ENCODE peak calls at places on chromosomes 16 and 17, in five cellular contexts. One of them, this sample, is unnamed.

GRCh38 chr17:78997231-78997741 is 12.3 kb downstream of the CANT1 start:
- DNase-seq in A549: no peak
- DNase-seq in K562: no peak
- DNase-seq in GM12878: no peak
- DNase-seq in HepG2: no peak
- DNase-seq in this sample: no peak

GRCh38 chr16:24053325-24053946 is 202.7 kb upstream of the CACNG3 start:
- DNase-seq in HepG2: no peak
- DNase-seq in K562: no peak
- DNase-seq in A549: no peak
- DNase-seq in GM12878: no peak
- DNase-seq in this sample: no peak

GRCh38 chr16:70746708-70747424 is 54.1 kb downstream of the VAC14 start:
- DNase-seq in A549: peak
- DNase-seq in GM12878: no peak
- DNase-seq in HepG2: peak
- DNase-seq in K562: peak
- DNase-seq in this sample: no peak

GRCh38 chr16:80027007-80027965 is 426.7 kb upstream of the MAF start:
- DNase-seq in HepG2: peak
- DNase-seq in GM12878: peak
- DNase-seq in A549: peak
- DNase-seq in K562: peak
- DNase-seq in this sample: peak

GRCh38 chr17:59963738-59964454 is 644 bp downstream of the RNFT1 start:
- DNase-seq in A549: no peak
- DNase-seq in HepG2: peak
- DNase-seq in K562: peak
- DNase-seq in GM12878: no peak
- DNase-seq in this sample: peak

GRCh38 chr16:88527186-88527936 is 42.8 kb upstream of the ZC3H18 start:
- DNase-seq in HepG2: peak
- DNase-seq in K562: peak
- DNase-seq in A549: peak
- DNase-seq in GM12878: no peak
- DNase-seq in this sample: peak

GRCh38 chr16:16012144-16012543 is 62.7 kb downstream of the ABCC1 start:
- DNase-seq in HepG2: no peak
- DNase-seq in K562: no peak
- DNase-seq in GM12878: no peak
- DNase-seq in A549: no peak
- DNase-seq in this sample: no peak

GRCh38 chr16:4392382-4393242 is 21.0 kb downstream of the VASN start:
- DNase-seq in K562: no peak
- DNase-seq in GM12878: no peak
- DNase-seq in A549: no peak
- DNase-seq in HepG2: no peak
- DNase-seq in this sample: peak

GRCh38 chr16:88977028-88977844 is at the start of gene CBFA2T3:
- DNase-seq in K562: peak
- DNase-seq in GM12878: no peak
- DNase-seq in HepG2: no peak
- DNase-seq in A549: no peak
- DNase-seq in this sample: no peak

GRCh38 chr17:62718420-62718819 is 89.7 kb downstream of the MARCHF10 start:
- DNase-seq in K562: no peak
- DNase-seq in A549: no peak
- DNase-seq in GM12878: no peak
- DNase-seq in HepG2: no peak
- DNase-seq in this sample: no peak

GRCh38 chr17:72405662-72406230 is 284.9 kb downstream of the SOX9 start:
- DNase-seq in K562: no peak
- DNase-seq in A549: no peak
- DNase-seq in GM12878: no peak
- DNase-seq in HepG2: no peak
- DNase-seq in this sample: no peak

GRCh38 chr17:40542562-40543411 is 22.5 kb downstream of the CCR7 start:
- DNase-seq in A549: peak
- DNase-seq in GM12878: no peak
- DNase-seq in K562: no peak
- DNase-seq in HepG2: peak
- DNase-seq in this sample: no peak

GRCh38 chr17:51588063-51588462 is 327.7 kb downstream of the UTP18 start:
- DNase-seq in HepG2: no peak
- DNase-seq in K562: no peak
- DNase-seq in GM12878: no peak
- DNase-seq in A549: no peak
- DNase-seq in this sample: no peak

GRCh38 chr16:79301036-79301435 is 299.5 kb downstream of the MAF start:
- DNase-seq in K562: no peak
- DNase-seq in HepG2: no peak
- DNase-seq in A549: no peak
- DNase-seq in GM12878: no peak
- DNase-seq in this sample: peak

GRCh38 chr17:77541995-77542394 is 401.2 kb downstream of the SEC14L1 start:
- DNase-seq in HepG2: no peak
- DNase-seq in A549: no peak
- DNase-seq in K562: peak
- DNase-seq in GM12878: no peak
- DNase-seq in this sample: no peak

GRCh38 chr16:86559802-86560305 is 4.8 kb upstream of the MTHFSD start:
- DNase-seq in A549: no peak
- DNase-seq in GM12878: no peak
- DNase-seq in HepG2: no peak
- DNase-seq in K562: no peak
- DNase-seq in this sample: no peak

GRCh38 chr16:85752511-85753420 is 1.9 kb upstream of the C16orf74 start:
- DNase-seq in A549: no peak
- DNase-seq in GM12878: no peak
- DNase-seq in K562: peak
- DNase-seq in HepG2: peak
- DNase-seq in this sample: peak

GRCh38 chr16:13864689-13865088 is 55.3 kb upstream of the ERCC4 start:
- DNase-seq in A549: no peak
- DNase-seq in GM12878: no peak
- DNase-seq in K562: no peak
- DNase-seq in HepG2: no peak
- DNase-seq in this sample: no peak

GRCh38 chr17:59851431-59852375 is 41.0 kb downstream of the TUBD1 start:
- DNase-seq in K562: peak
- DNase-seq in A549: peak
- DNase-seq in HepG2: no peak
- DNase-seq in GM12878: no peak
- DNase-seq in this sample: no peak

GRCh38 chr17:81251943-81252301 is 12.8 kb downstream of the NDUFAF8 start:
- DNase-seq in HepG2: no peak
- DNase-seq in A549: no peak
- DNase-seq in GM12878: no peak
- DNase-seq in K562: no peak
- DNase-seq in this sample: no peak

GRCh38 chr17:6427284-6427781 is 7.6 kb downstream of the AIPL1 start:
- DNase-seq in GM12878: peak
- DNase-seq in HepG2: no peak
- DNase-seq in K562: no peak
- DNase-seq in A549: no peak
- DNase-seq in this sample: no peak

GRCh38 chr16:23145608-23146007 is 3.6 kb downstream of the USP31 start:
- DNase-seq in GM12878: no peak
- DNase-seq in HepG2: no peak
- DNase-seq in K562: no peak
- DNase-seq in A549: peak
- DNase-seq in this sample: peak

GRCh38 chr16:46896314-46896968 is 12.3 kb downstream of the GPT2 start:
- DNase-seq in K562: no peak
- DNase-seq in GM12878: no peak
- DNase-seq in HepG2: no peak
- DNase-seq in A549: no peak
- DNase-seq in this sample: no peak

GRCh38 chr17:32912218-32912897 is 15.6 kb upstream of the TMEM98 start:
- DNase-seq in HepG2: peak
- DNase-seq in A549: peak
- DNase-seq in GM12878: no peak
- DNase-seq in K562: peak
- DNase-seq in this sample: peak

GRCh38 chr17:36933174-36934143 is 3.8 kb upstream of the LHX1 start:
- DNase-seq in HepG2: no peak
- DNase-seq in GM12878: no peak
- DNase-seq in A549: no peak
- DNase-seq in K562: no peak
- DNase-seq in this sample: peak

GRCh38 chr17:82793974-82794620 is 42.2 kb downstream of the TBCD start:
- DNase-seq in GM12878: no peak
- DNase-seq in A549: no peak
- DNase-seq in K562: no peak
- DNase-seq in HepG2: no peak
- DNase-seq in this sample: no peak
- TF ChIP-seq JUNB in GM12878: no peak
- TF ChIP-seq JUNB in A549: no peak
- TF ChIP-seq JUNB in K562: no peak
- TF ChIP-seq JUNB in HepG2: no peak
- TF ChIP-seq JUNB in this sample: no peak

GRCh38 chr17:48558731-48559608 is 14.1 kb upstream of the HOXB2 start:
- DNase-seq in HepG2: no peak
- DNase-seq in GM12878: no peak
- DNase-seq in K562: no peak
- DNase-seq in A549: no peak
- DNase-seq in this sample: no peak

GRCh38 chr17:48558057-48558456 is 13.1 kb upstream of the HOXB2 start:
- DNase-seq in K562: no peak
- DNase-seq in A549: no peak
- DNase-seq in GM12878: no peak
- DNase-seq in HepG2: no peak
- DNase-seq in this sample: no peak

GRCh38 chr17:48555183-48555615 is 10.3 kb upstream of the HOXB2 start:
- DNase-seq in K562: peak
- DNase-seq in GM12878: no peak
- DNase-seq in HepG2: no peak
- DNase-seq in A549: peak
- DNase-seq in this sample: no peak

GRCh38 chr17:48555616-48556533 is 11.0 kb upstream of the HOXB2 start:
- DNase-seq in HepG2: no peak
- DNase-seq in K562: peak
- DNase-seq in A549: peak
- DNase-seq in GM12878: no peak
- DNase-seq in this sample: no peak

GRCh38 chr17:48556534-48557401 is 11.9 kb upstream of the HOXB2 start:
- DNase-seq in HepG2: no peak
- DNase-seq in K562: no peak
- DNase-seq in GM12878: no peak
- DNase-seq in A549: no peak
- DNase-seq in this sample: no peak
- TF ChIP-seq JUNB in HepG2: no peak
- TF ChIP-seq JUNB in K562: no peak
- TF ChIP-seq JUNB in GM12878: no peak
- TF ChIP-seq JUNB in A549: no peak
- TF ChIP-seq JUNB in this sample: no peak

DNA sequence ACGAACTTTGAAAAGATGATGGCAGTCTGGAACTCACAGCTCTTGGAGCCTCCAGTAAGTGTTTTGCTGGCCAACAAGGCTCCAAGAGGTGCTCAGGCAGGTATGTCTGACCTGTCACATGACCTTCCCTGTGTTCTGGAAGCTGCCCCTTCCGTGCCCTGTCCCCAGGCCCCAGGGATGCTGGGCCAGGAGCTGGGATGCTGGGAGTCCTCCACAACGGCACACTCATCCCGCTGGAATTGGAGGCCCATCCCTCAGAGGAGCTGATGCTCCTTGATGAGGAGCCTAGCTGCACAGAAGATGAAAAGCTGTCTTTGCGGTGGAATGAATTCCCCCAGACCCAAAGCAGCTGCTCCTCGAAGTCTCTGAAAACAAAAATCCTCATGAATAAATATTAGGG is 47.8 kb downstream of the HOXB1 start:
- DNase-seq in A549: no peak
- DNase-seq in K562: no peak
- DNase-seq in GM12878: no peak
- DNase-seq in HepG2: no peak
- DNase-seq in this sample: no peak
- TF ChIP-seq JUNB in A549: no peak
- TF ChIP-seq JUNB in K562: no peak
- TF ChIP-seq JUNB in GM12878: no peak
- TF ChIP-seq JUNB in HepG2: no peak
- TF ChIP-seq JUNB in this sample: no peak

DNA sequence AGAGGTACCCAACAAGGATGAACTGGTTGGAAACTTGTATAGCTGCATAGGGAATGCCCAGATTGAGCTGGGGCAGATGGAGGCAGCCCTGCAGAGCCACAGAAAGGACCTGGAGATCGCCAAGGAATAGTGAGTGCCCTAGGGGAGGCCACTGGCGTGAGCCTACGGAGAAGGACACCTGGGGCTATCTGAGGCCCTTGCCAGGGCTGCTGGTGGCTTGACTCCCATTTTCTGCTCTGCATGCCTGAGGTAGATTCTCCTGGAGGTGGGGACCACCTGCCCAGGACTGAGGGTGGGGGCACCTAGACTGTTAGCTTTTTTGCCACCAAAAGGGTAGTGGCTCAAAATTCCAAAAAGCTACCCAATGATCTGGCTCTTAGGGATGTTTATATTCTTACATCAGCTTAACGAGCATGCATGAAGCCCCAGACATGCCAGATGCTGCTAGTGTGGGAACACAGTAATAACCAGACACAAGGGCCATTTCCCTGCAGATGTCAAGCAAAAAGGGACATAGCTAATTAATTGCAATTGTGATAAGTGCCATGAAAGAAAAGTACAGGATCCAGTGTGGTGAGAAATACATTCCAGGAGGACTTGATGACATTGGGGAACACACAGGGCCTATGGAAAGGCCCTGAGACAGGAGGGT is 8.8 kb downstream of the ODAD4 start:
- DNase-seq in K562: no peak
- DNase-seq in HepG2: no peak
- DNase-seq in A549: no peak
- DNase-seq in GM12878: no peak
- DNase-seq in this sample: no peak
- TF ChIP-seq JUNB in K562: no peak
- TF ChIP-seq JUNB in HepG2: no peak
- TF ChIP-seq JUNB in A549: no peak
- TF ChIP-seq JUNB in GM12878: no peak
- TF ChIP-seq JUNB in this sample: no peak

DNA sequence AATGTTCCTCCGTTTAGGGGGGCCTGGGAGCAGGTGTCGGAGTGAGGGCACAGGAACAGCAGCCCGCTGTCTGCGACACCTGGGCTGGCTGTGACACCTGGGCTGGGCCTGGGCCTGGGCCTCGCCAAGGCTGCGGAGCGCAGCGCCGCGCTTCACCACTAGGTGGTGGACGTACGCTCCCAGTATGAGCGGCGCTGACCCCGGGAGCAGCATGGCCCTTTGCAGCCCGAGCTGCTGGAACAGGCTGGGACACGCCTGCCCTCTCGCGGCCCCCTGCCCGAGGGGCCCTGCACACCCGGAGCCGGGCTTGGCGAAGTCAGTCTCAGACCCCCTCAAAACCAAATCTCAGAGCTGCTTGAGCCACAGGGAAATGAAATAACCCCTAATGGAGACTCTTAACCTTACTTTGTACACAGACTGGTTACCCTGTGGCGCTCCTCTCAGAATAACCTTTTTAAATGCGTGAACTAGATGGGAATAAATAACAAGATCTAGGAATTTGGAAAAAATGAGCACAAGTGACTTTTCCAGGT is 38.6 kb upstream of the FA2H start:
- DNase-seq in HepG2: peak
- DNase-seq in K562: peak
- DNase-seq in A549: peak
- DNase-seq in GM12878: peak
- DNase-seq in this sample: peak
- TF ChIP-seq JUNB in HepG2: no peak
- TF ChIP-seq JUNB in K562: no peak
- TF ChIP-seq JUNB in A549: no peak
- TF ChIP-seq JUNB in GM12878: no peak
- TF ChIP-seq JUNB in this sample: no peak